ENCODE peak calls at places on chromosomes 12 and 14, in six cellular contexts. Z, X, K, C, W and Q are unnamed samples.

GRCh38 chr12:57216931-57217871 is 607 bp downstream of the NXPH4 start:
- DNase-seq in Z (no peak), X (peak; percentile 32), K (no peak), C (no peak), W (peak; percentile 13), Q (no peak)

GRCh38 chr12:11768233-11768965 is 118.9 kb downstream of the ETV6 start:
- DNase-seq in Z (no peak), X (no peak), K (no peak), C (no peak), W (no peak), Q (no peak)

GRCh38 chr14:37515761-37516160 is 79.3 kb downstream of the FOXA1 start:
- DNase-seq in Z (no peak), X (no peak), K (no peak), C (no peak), W (no peak), Q (no peak)

GRCh38 chr12:96195845-96196451 is 1.8 kb downstream of the ELK3 start:
- DNase-seq in Z (no peak), X (peak; percentile 45), K (no peak), C (peak; percentile 87), W (peak; percentile 76), Q (peak; percentile 50)

GRCh38 chr14:55846852-55847471 is 267.0 kb downstream of the KTN1 start:
- DNase-seq in Z (peak; percentile 10), X (no peak), K (peak; percentile 43), C (peak; percentile 51), W (peak; percentile 36), Q (no peak)

GRCh38 chr14:56805992-56806737 is 4.1 kb downstream of the OTX2 start:
- DNase-seq in Z (no peak), X (no peak), K (no peak), C (no peak), W (no peak), Q (no peak)

GRCh38 chr12:84986586-84986985 is 49.5 kb downstream of the TSPAN19 start:
- DNase-seq in Z (no peak), X (no peak), K (no peak), C (peak; percentile 26), W (no peak), Q (no peak)

GRCh38 chr12:78386871-78387270 is 477.7 kb upstream of the SYT1 start:
- DNase-seq in Z (no peak), X (no peak), K (no peak), C (no peak), W (no peak), Q (no peak)

GRCh38 chr12:97359291-97359690 is 103.3 kb upstream of the RMST start:
- DNase-seq in Z (no peak), X (no peak), K (no peak), C (no peak), W (no peak), Q (no peak)

GRCh38 chr14:102708494-102708893 is 68.8 kb upstream of the TRAF3 start:
- DNase-seq in Z (peak; percentile 92), X (no peak), K (no peak), C (no peak), W (no peak), Q (no peak)

GRCh38 chr12:98238513-98238912 is 276.9 kb upstream of the TMPO start:
- DNase-seq in Z (no peak), X (no peak), K (peak; percentile 40), C (peak; percentile 37), W (peak; percentile 47), Q (peak; percentile 66)

GRCh38 chr12:49580572-49581535 is 12.9 kb upstream of the MCRS1 start:
- DNase-seq in Z (peak; percentile 79), X (peak; percentile 86), K (peak; percentile 77), C (peak; percentile 87), W (peak; percentile 73), Q (peak; percentile 80)

GRCh38 chr12:117481470-117481869 is 120.0 kb upstream of the NOS1 start:
- DNase-seq in Z (no peak), X (no peak), K (no peak), C (no peak), W (no peak), Q (no peak)

GRCh38 chr14:55838529-55839052 is 258.6 kb downstream of the KTN1 start:
- DNase-seq in Z (no peak), X (no peak), K (no peak), C (peak; percentile 38), W (no peak), Q (no peak)

GRCh38 chr12:124704619-124705018 is 137.2 kb upstream of the NCOR2 start:
- DNase-seq in Z (no peak), X (no peak), K (no peak), C (no peak), W (no peak), Q (no peak)

DNA sequence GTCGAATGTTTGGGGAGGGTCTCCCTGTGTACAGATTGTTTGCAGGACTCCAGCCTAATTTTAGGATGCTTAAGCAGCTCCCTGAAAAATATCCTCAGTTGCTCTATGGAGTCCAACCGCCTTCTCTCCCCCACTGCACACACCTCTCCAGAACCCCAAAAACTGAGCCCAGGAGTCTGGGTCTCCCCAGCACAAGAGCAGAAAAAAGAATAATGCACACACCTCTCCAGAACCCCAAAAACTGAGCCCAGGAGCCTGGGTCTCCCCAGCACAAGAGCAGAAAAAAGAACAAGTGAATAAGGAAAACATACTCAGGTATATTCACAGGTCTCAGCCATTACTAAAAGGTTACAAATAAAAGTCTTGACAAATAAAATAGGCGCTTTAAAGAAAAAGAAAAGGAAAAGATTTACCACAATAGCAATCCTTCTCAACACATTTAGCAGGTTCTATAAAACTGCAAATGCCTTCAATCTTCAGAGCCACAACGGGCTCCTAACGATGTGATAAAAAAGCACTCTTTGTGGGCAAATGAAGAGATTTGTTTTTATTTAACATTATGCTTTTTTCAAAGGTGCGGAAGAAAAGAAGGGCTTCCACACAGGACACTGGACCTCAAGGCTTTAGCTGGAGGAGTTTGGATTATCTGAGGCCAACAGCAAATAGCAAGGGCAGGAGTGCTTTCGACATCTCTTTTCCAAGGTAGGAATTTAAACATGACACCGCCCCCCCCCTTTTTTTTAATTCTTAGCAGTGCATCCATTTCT is 8.2 kb downstream of the BCL11B start:
- DNase-seq in Z (no peak), X (no peak), K (no peak), C (no peak), W (no peak), Q (no peak)
- H3K4me3 ChIP-seq in Z (no peak overlapping the region), X (no peak overlapping the region), K (no peak overlapping the region), C (no peak overlapping the region), W (no peak overlapping the region), Q (no peak overlapping the region)

GRCh38 chr14:73057939-73058223 is 453 bp upstream of the RBM25 start:
- DNase-seq in Z (no peak), X (no peak), K (no peak), C (no peak), W (no peak), Q (no peak)
- H3K4me3 ChIP-seq in Z (peak overlapping the region; percentile 96), X (peak overlapping the region; percentile 75), K (no peak overlapping the region), C (peak overlapping the region; percentile 38), W (peak overlapping the region; percentile 94), Q (peak overlapping the region; percentile 81)

GRCh38 chr12:70317781-70318180 is 48.3 kb upstream of the KCNMB4 start:
- DNase-seq in Z (peak; percentile 83), X (no peak), K (no peak), C (no peak), W (no peak), Q (no peak)
- H3K4me3 ChIP-seq in Z (no peak overlapping the region), X (no peak overlapping the region), K (no peak overlapping the region), C (no peak overlapping the region), W (no peak overlapping the region), Q (no peak overlapping the region)

DNA sequence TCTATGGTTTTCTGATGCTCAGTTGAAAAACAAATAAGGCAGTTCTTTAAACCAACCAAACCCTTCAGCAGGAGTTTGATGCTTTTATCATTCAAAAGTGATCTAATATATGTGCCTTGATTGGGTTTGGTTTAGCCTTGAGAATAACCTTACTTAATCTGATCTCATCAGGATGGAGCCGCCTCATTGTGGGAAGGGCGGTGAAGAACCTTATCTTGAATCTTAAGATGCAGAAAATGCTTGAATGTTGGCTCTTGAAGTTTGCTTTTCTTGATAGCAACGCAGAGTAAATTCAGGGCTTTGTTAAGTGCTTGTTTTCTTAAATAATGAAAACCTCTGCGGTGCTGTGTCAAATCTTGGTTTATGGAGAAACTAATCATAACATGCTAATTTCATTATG is 138.2 kb downstream of the MON2 start:
- DNase-seq in Z (peak; percentile 18), X (no peak), K (no peak), C (peak; percentile 42), W (peak; percentile 40), Q (no peak)
- H3K4me3 ChIP-seq in Z (peak overlapping the region; percentile 97), X (peak overlapping the region; percentile 65), K (no peak overlapping the region), C (no peak overlapping the region), W (peak overlapping the region; percentile 85), Q (peak overlapping the region; percentile 57)

GRCh38 chr14:29037428-29037827 is 270.8 kb downstream of the FOXG1 start:
- DNase-seq in Z (no peak), X (no peak), K (no peak), C (peak; percentile 2), W (peak; percentile 39), Q (no peak)
- H3K4me3 ChIP-seq in Z (no peak overlapping the region), X (no peak overlapping the region), K (no peak overlapping the region), C (no peak overlapping the region), W (no peak overlapping the region), Q (no peak overlapping the region)

GRCh38 chr12:109054520-109054919 is 2.1 kb downstream of the USP30 start:
- DNase-seq in Z (no peak), X (no peak), K (no peak), C (no peak), W (no peak), Q (no peak)
- H3K4me3 ChIP-seq in Z (peak overlapping the region; percentile 93), X (no peak overlapping the region), K (no peak overlapping the region), C (no peak overlapping the region), W (no peak overlapping the region), Q (no peak overlapping the region)

GRCh38 chr12:41980390-41980789 is 164.3 kb downstream of the GXYLT1 start:
- DNase-seq in Z (no peak), X (no peak), K (no peak), C (no peak), W (no peak), Q (no peak)

GRCh38 chr12:41981758-41982157 is 162.9 kb downstream of the GXYLT1 start:
- DNase-seq in Z (no peak), X (peak; percentile 28), K (no peak), C (no peak), W (no peak), Q (no peak)

GRCh38 chr12:41981013-41981412 is 163.7 kb downstream of the GXYLT1 start:
- DNase-seq in Z (no peak), X (no peak), K (no peak), C (no peak), W (no peak), Q (no peak)

GRCh38 chr12:41983896-41984295 is 160.8 kb downstream of the GXYLT1 start:
- DNase-seq in Z (no peak), X (no peak), K (no peak), C (no peak), W (no peak), Q (no peak)

GRCh38 chr12:41983394-41983793 is 161.3 kb downstream of the GXYLT1 start:
- DNase-seq in Z (no peak), X (no peak), K (no peak), C (no peak), W (no peak), Q (no peak)
- H3K4me3 ChIP-seq in Z (no peak overlapping the region), X (no peak overlapping the region), K (no peak overlapping the region), C (no peak overlapping the region), W (no peak overlapping the region), Q (no peak overlapping the region)